ENCODE peak calls at places on chromosomes 5 and 9, in six cellular contexts. F is SHP77; R is brain microvascular endothelial cell; E is caudate nucleus; U is AG08395; H is activated T-cell treated with anti-CD3 and anti-CD28 coated beads, Interleukin-2, amount 50 U/mL, for 4 hours. M is an unnamed sample.

GRCh38 chr5:122713026-122713425 is 61.9 kb upstream of the SNX2 start:
- DNase-seq in U (no peak), E (no peak), F (no peak), R (no peak), H (no peak), M (no peak)

GRCh38 chr9:92094655-92095054 is 20.6 kb downstream of the SPTLC1 start:
- DNase-seq in R (peak), H (peak), F (no peak), E (no peak), U (no peak), M (peak)

GRCh38 chr5:122429545-122430327 is 117.7 kb downstream of the SNCAIP start:
- DNase-seq in H (no peak), E (no peak), F (no peak), R (no peak), U (no peak), M (no peak)

GRCh38 chr5:98816574-98817222 is 43.2 kb downstream of the RGMB start:
- DNase-seq in U (no peak), F (peak), H (no peak), R (no peak), E (no peak), M (no peak)

GRCh38 chr9:19998823-19999455 is 210.1 kb upstream of the SLC24A2 start:
- DNase-seq in R (peak), H (no peak), F (no peak), U (peak), E (no peak), M (no peak)

GRCh38 chr5:33772276-33772990 is 119.4 kb downstream of the ADAMTS12 start:
- DNase-seq in U (peak), R (no peak), H (no peak), E (no peak), F (no peak), M (no peak)

GRCh38 chr9:93119953-93120845 is 13.9 kb downstream of the NINJ1 start:
- DNase-seq in U (peak), H (no peak), E (peak), F (peak), R (peak), M (peak)

GRCh38 chr5:170280090-170280493 is 17.5 kb downstream of the LCP2 start:
- DNase-seq in U (no peak), R (no peak), F (no peak), E (no peak), H (no peak), M (no peak)

GRCh38 chr9:70773579-70773978 is 347.8 kb downstream of the TRPM3 start:
- DNase-seq in F (no peak), E (no peak), H (no peak), U (no peak), R (no peak), M (no peak)

GRCh38 chr9:5587024-5587423 is 41.9 kb upstream of the RIC1 start:
- DNase-seq in R (peak), F (no peak), U (peak), H (peak), E (no peak), M (peak)

GRCh38 chr9:91945277-91946074 is 4.6 kb downstream of the ROR2 start:
- DNase-seq in H (no peak), R (no peak), E (no peak), F (no peak), U (peak), M (peak)

GRCh38 chr9:70160672-70161413 is 97.9 kb upstream of the SMC5 start:
- DNase-seq in R (no peak), F (no peak), U (no peak), H (no peak), E (no peak), M (no peak)

GRCh38 chr5:131789765-131790164 is 7.1 kb downstream of the FNIP1 start:
- DNase-seq in R (no peak), H (no peak), U (no peak), E (no peak), F (no peak), M (no peak)

GRCh38 chr5:171415115-171415730 is 4.2 kb upstream of the FGF18 start:
- DNase-seq in U (peak), E (no peak), F (no peak), R (no peak), H (no peak), M (no peak)

GRCh38 chr5:38600334-38601045 is 44.0 kb upstream of the LIFR start:
- DNase-seq in E (no peak), H (no peak), R (no peak), F (no peak), U (no peak), M (peak)

GRCh38 chr5:95591490-95591901 is 28.4 kb upstream of the GPR150 start:
- DNase-seq in H (no peak), U (peak), E (no peak), F (no peak), R (peak), M (no peak)

GRCh38 chr9:104074876-104075275 is 19.2 kb upstream of the SMC2 start:
- DNase-seq in U (peak), F (no peak), E (no peak), H (no peak), R (peak), M (no peak)

GRCh38 chr5:53607896-53608295 is 47.5 kb downstream of the NDUFS4 start:
- DNase-seq in F (no peak), E (no peak), R (peak), H (no peak), U (peak), M (no peak)

GRCh38 chr9:72773570-72773969 is 179.3 kb downstream of the ALDH1A1 start:
- DNase-seq in U (no peak), E (no peak), F (no peak), R (no peak), H (no peak), M (no peak)

GRCh38 chr5:136018814-136019777 is 9.7 kb upstream of the TGFBI start:
- DNase-seq in R (peak), H (no peak), U (peak), E (no peak), F (no peak), M (no peak)

GRCh38 chr9:21685502-21685901 is 116.9 kb upstream of the MTAP start:
- DNase-seq in U (no peak), H (no peak), R (no peak), F (no peak), E (no peak), M (no peak)

GRCh38 chr5:1886634-1887399 is 4.1 kb upstream of the IRX4 start:
- DNase-seq in E (no peak), U (no peak), R (no peak), F (no peak), H (no peak), M (no peak)

GRCh38 chr9:24912767-24913166 is 367.1 kb upstream of the IZUMO3 start:
- DNase-seq in E (no peak), R (no peak), U (no peak), F (no peak), H (no peak), M (no peak)

GRCh38 chr5:43171926-43172325 is 20.1 kb upstream of the NIM1K start:
- DNase-seq in H (no peak), U (no peak), E (no peak), F (no peak), R (no peak), M (peak)